ENCODE peak calls at places on chromosomes 11 and 22, in nine cellular contexts. One of them, this sample, is unnamed.

GRCh38 chr11:31820438-31820818 is 9.3 kb upstream of the PAX6 start:
- DNase-seq in prostate gland: no peak
- DNase-seq in CD4-positive, alpha-beta memory T cell: no peak
- DNase-seq in A549: no peak
- DNase-seq in SJSA1: no peak
- DNase-seq in PC-3: no peak
- DNase-seq in heart right ventricle: no peak
- DNase-seq in cardiac muscle cell: no peak
- DNase-seq in body of pancreas: no peak
- DNase-seq in this sample: no peak

GRCh38 chr11:87290304-87290922 is 252.7 kb downstream of the TMEM135 start:
- DNase-seq in prostate gland: no peak
- DNase-seq in CD4-positive, alpha-beta memory T cell: peak; percentile 33
- DNase-seq in A549: peak; percentile 59
- DNase-seq in SJSA1: no peak
- DNase-seq in PC-3: peak; percentile 93
- DNase-seq in heart right ventricle: no peak
- DNase-seq in cardiac muscle cell: peak; percentile 75
- DNase-seq in body of pancreas: no peak
- DNase-seq in this sample: no peak

GRCh38 chr11:67496113-67496512 is 9.1 kb downstream of the PITPNM1 start:
- DNase-seq in prostate gland: no peak
- DNase-seq in CD4-positive, alpha-beta memory T cell: no peak
- DNase-seq in A549: no peak
- DNase-seq in SJSA1: peak; percentile 51
- DNase-seq in PC-3: no peak
- DNase-seq in heart right ventricle: no peak
- DNase-seq in cardiac muscle cell: no peak
- DNase-seq in body of pancreas: no peak
- DNase-seq in this sample: no peak

GRCh38 chr11:31815743-31816466 is 4.8 kb upstream of the PAX6 start:
- DNase-seq in prostate gland: no peak
- DNase-seq in CD4-positive, alpha-beta memory T cell: no peak
- DNase-seq in A549: no peak
- DNase-seq in SJSA1: no peak
- DNase-seq in PC-3: no peak
- DNase-seq in heart right ventricle: no peak
- DNase-seq in cardiac muscle cell: no peak
- DNase-seq in body of pancreas: no peak
- DNase-seq in this sample: no peak

GRCh38 chr11:60485987-60486386 is 6.6 kb upstream of the MS4A12 start:
- DNase-seq in prostate gland: peak; percentile 19
- DNase-seq in CD4-positive, alpha-beta memory T cell: no peak
- DNase-seq in A549: peak; percentile 37
- DNase-seq in SJSA1: no peak
- DNase-seq in PC-3: peak; percentile 85
- DNase-seq in heart right ventricle: no peak
- DNase-seq in cardiac muscle cell: peak; percentile 7
- DNase-seq in body of pancreas: peak; percentile 53
- DNase-seq in this sample: no peak

GRCh38 chr11:75167617-75168016 is 16.7 kb downstream of the SLCO2B1 start:
- DNase-seq in prostate gland: no peak
- DNase-seq in CD4-positive, alpha-beta memory T cell: no peak
- DNase-seq in A549: no peak
- DNase-seq in SJSA1: no peak
- DNase-seq in PC-3: no peak
- DNase-seq in heart right ventricle: no peak
- DNase-seq in cardiac muscle cell: no peak
- DNase-seq in body of pancreas: no peak
- DNase-seq in this sample: no peak

GRCh38 chr22:23241562-23242472 is 61.5 kb downstream of the BCR start:
- DNase-seq in prostate gland: no peak
- DNase-seq in CD4-positive, alpha-beta memory T cell: no peak
- DNase-seq in A549: no peak
- DNase-seq in SJSA1: no peak
- DNase-seq in PC-3: no peak
- DNase-seq in heart right ventricle: no peak
- DNase-seq in cardiac muscle cell: no peak
- DNase-seq in body of pancreas: no peak
- DNase-seq in this sample: no peak

GRCh38 chr11:84136926-84137325 is 850.8 kb upstream of the CCDC90B start:
- DNase-seq in prostate gland: no peak
- DNase-seq in CD4-positive, alpha-beta memory T cell: no peak
- DNase-seq in A549: no peak
- DNase-seq in SJSA1: no peak
- DNase-seq in PC-3: no peak
- DNase-seq in heart right ventricle: no peak
- DNase-seq in cardiac muscle cell: no peak
- DNase-seq in body of pancreas: no peak
- DNase-seq in this sample: no peak

GRCh38 chr11:44915621-44916020 is 35.1 kb downstream of the TP53I11 start:
- DNase-seq in prostate gland: no peak
- DNase-seq in CD4-positive, alpha-beta memory T cell: no peak
- DNase-seq in A549: no peak
- DNase-seq in SJSA1: no peak
- DNase-seq in PC-3: no peak
- DNase-seq in heart right ventricle: no peak
- DNase-seq in cardiac muscle cell: no peak
- DNase-seq in body of pancreas: no peak
- DNase-seq in this sample: no peak

GRCh38 chr22:32996702-32997101 is 61.5 kb downstream of the SYN3 start:
- DNase-seq in prostate gland: peak; percentile 37
- DNase-seq in CD4-positive, alpha-beta memory T cell: no peak
- DNase-seq in A549: peak; percentile 16
- DNase-seq in SJSA1: no peak
- DNase-seq in PC-3: no peak
- DNase-seq in heart right ventricle: peak; percentile 70
- DNase-seq in cardiac muscle cell: no peak
- DNase-seq in body of pancreas: no peak
- DNase-seq in this sample: no peak

GRCh38 chr22:19877626-19878339 is 23.1 kb upstream of the GNB1L start:
- DNase-seq in prostate gland: no peak
- DNase-seq in CD4-positive, alpha-beta memory T cell: no peak
- DNase-seq in A549: no peak
- DNase-seq in SJSA1: no peak
- DNase-seq in PC-3: no peak
- DNase-seq in heart right ventricle: no peak
- DNase-seq in cardiac muscle cell: no peak
- DNase-seq in body of pancreas: peak; percentile 4
- DNase-seq in this sample: no peak

GRCh38 chr11:134845474-134846435 is 433.7 kb upstream of the B3GAT1 start:
- DNase-seq in prostate gland: no peak
- DNase-seq in CD4-positive, alpha-beta memory T cell: no peak
- DNase-seq in A549: no peak
- DNase-seq in SJSA1: no peak
- DNase-seq in PC-3: no peak
- DNase-seq in heart right ventricle: no peak
- DNase-seq in cardiac muscle cell: no peak
- DNase-seq in body of pancreas: no peak
- DNase-seq in this sample: no peak

DNA sequence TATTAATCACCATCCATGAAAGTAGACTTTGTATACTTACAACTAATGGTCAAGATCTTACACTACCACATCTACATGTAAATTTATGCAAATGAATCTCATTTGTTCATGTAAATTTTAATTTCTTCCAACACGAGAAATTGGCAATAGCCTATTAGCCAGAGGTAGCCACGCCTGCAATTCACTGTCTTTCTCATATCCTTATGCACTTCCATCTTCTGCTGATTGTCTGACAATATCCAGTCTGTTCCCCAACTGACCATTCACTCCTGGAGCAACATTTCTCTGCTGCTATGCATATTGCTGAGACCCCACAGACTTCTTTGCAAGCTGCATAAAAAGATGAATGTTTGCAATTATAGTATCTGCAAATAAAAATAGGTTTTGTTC is 2.5 kb downstream of the NNMT start:
- DNase-seq in prostate gland: no peak
- DNase-seq in CD4-positive, alpha-beta memory T cell: no peak
- DNase-seq in A549: no peak
- DNase-seq in SJSA1: no peak
- DNase-seq in PC-3: no peak
- DNase-seq in heart right ventricle: no peak
- DNase-seq in cardiac muscle cell: no peak
- DNase-seq in body of pancreas: no peak
- DNase-seq in this sample: no peak
- H3K27ac ChIP-seq in prostate gland: no peak overlapping the region
- H3K27ac ChIP-seq in CD4-positive, alpha-beta memory T cell: no peak overlapping the region
- H3K27ac ChIP-seq in A549: peak overlapping the region; percentile 100
- H3K27ac ChIP-seq in SJSA1: no peak overlapping the region
- H3K27ac ChIP-seq in PC-3: no peak overlapping the region
- H3K27ac ChIP-seq in heart right ventricle: peak overlapping the region; percentile 92
- H3K27ac ChIP-seq in cardiac muscle cell: no peak overlapping the region
- H3K27ac ChIP-seq in body of pancreas: no peak overlapping the region
- H3K27ac ChIP-seq in this sample: no peak overlapping the region

GRCh38 chr22:44455151-44455962 is 42.7 kb downstream of the RTL6 start:
- DNase-seq in prostate gland: no peak
- DNase-seq in CD4-positive, alpha-beta memory T cell: peak; percentile 87
- DNase-seq in A549: no peak
- DNase-seq in SJSA1: no peak
- DNase-seq in PC-3: peak; percentile 42
- DNase-seq in heart right ventricle: no peak
- DNase-seq in cardiac muscle cell: no peak
- DNase-seq in body of pancreas: no peak
- DNase-seq in this sample: peak; percentile 68
- H3K4me3 ChIP-seq in prostate gland: no peak overlapping the region
- H3K4me3 ChIP-seq in CD4-positive, alpha-beta memory T cell: peak overlapping the region; percentile 4
- H3K4me3 ChIP-seq in A549: no peak overlapping the region
- H3K4me3 ChIP-seq in SJSA1: no peak overlapping the region
- H3K4me3 ChIP-seq in PC-3: no peak overlapping the region
- H3K4me3 ChIP-seq in heart right ventricle: no peak overlapping the region
- H3K4me3 ChIP-seq in cardiac muscle cell: no peak overlapping the region
- H3K4me3 ChIP-seq in body of pancreas: no peak overlapping the region
- H3K4me3 ChIP-seq in this sample: peak overlapping the region; percentile 7

DNA sequence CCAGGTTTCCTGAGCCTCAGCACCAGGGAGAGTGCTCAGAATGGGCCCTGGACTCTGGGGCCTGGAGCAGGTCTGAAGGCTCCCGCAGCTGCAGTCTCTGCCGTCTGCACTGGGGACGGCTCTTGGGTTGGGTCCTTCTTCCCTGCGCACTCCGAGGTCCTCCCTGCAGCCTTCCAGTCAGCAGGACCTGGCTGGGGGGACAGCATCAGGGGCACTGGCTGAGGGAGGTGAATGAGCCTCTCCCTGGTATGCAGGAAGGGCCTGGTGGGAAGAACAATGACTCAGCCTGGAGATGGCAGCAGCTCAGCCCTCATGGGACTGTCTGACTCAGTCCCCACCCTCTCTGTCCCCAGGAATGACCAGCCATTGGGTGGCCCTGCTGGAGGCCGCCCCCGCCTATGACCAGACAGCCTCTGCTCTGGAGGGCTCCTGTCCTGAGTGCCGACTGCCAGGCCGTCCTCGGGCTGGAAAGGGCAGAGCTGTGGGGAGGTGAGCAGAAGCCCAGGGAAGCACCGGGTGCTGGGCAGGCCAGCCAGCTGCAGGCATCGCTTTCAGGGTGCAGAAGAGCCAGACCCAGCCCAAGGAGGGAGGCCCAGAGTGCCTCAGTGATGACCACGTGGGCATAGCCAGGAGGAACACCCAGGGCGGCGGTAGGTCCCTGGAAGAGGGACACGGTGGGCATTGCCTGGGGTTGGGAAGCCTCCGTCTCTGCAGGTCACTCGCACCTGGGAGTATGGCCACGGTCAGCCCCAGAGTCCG is 455.0 kb downstream of the BRD1 start:
- DNase-seq in prostate gland: peak; percentile 1
- DNase-seq in CD4-positive, alpha-beta memory T cell: no peak
- DNase-seq in A549: peak; percentile 44
- DNase-seq in SJSA1: no peak
- DNase-seq in PC-3: peak; percentile 23
- DNase-seq in heart right ventricle: no peak
- DNase-seq in cardiac muscle cell: peak; percentile 24
- DNase-seq in body of pancreas: no peak
- DNase-seq in this sample: no peak
- H3K9me3 ChIP-seq in prostate gland: no peaks in the 10 kb centered on the region
- H3K9me3 ChIP-seq in CD4-positive, alpha-beta memory T cell: no peaks in the 10 kb centered on the region
- H3K9me3 ChIP-seq in A549: no peaks in the 10 kb centered on the region
- H3K9me3 ChIP-seq in SJSA1: peaks cover 2% of the 10 kb centered on the region
- H3K9me3 ChIP-seq in PC-3: no peaks in the 10 kb centered on the region
- H3K9me3 ChIP-seq in heart right ventricle: no peaks in the 10 kb centered on the region
- H3K9me3 ChIP-seq in cardiac muscle cell: no peaks in the 10 kb centered on the region
- H3K9me3 ChIP-seq in body of pancreas: no peaks in the 10 kb centered on the region
- H3K9me3 ChIP-seq in this sample: no peaks in the 10 kb centered on the region

DNA sequence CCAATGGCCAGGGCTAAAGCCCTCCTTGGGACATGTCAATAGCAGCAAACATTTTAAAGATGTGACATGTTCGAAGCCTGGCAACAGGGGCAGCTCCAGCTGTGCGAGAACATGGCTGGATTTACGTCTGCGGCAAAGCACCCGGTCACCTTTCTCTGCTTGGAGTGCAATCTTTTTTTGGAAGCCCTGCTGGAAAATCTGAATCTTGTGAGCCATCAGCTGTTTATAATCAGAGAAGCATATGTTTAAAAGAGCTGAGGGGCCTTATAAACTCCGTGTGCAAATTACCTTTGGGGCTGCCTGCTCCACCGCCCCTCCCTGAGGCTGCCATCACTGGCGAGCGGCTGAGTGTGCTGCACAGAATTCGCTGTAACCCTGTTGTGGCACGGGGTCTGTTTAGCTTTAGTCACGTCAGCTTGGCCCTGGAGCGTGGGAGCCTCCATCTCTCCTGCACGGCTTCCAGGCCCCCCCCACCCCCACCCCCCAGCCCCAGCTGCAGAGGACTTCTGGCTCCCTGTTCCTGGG is 9.0 kb upstream of the KCNQ1OT1 start:
- DNase-seq in prostate gland: no peak
- DNase-seq in CD4-positive, alpha-beta memory T cell: no peak
- DNase-seq in A549: no peak
- DNase-seq in SJSA1: no peak
- DNase-seq in PC-3: no peak
- DNase-seq in heart right ventricle: peak; percentile 24
- DNase-seq in cardiac muscle cell: no peak
- DNase-seq in body of pancreas: no peak
- DNase-seq in this sample: no peak
- H3K27ac ChIP-seq in prostate gland: no peak overlapping the region
- H3K27ac ChIP-seq in CD4-positive, alpha-beta memory T cell: no peak overlapping the region
- H3K27ac ChIP-seq in A549: no peak overlapping the region
- H3K27ac ChIP-seq in SJSA1: no peak overlapping the region
- H3K27ac ChIP-seq in PC-3: no peak overlapping the region
- H3K27ac ChIP-seq in heart right ventricle: no peak overlapping the region
- H3K27ac ChIP-seq in cardiac muscle cell: peak overlapping the region; percentile 4
- H3K27ac ChIP-seq in body of pancreas: no peak overlapping the region
- H3K27ac ChIP-seq in this sample: no peak overlapping the region

This sample was measured in effector memory CD4-positive, alpha-beta T cell.